ENCODE peak calls at places on chromosomes 12 and 14, in four cellular contexts. S is M059J, X is AG04450, D is CMK. Z is an unnamed sample.

GRCh38 chr14:64703393-64704144 is 655 bp upstream of the PLEKHG3 start:
- DNase-seq in S (no peak), X (no peak), D (no peak), Z (no peak)

GRCh38 chr14:75418779-75419768 is 8.7 kb upstream of the JDP2 start:
- DNase-seq in S (no peak), X (no peak), D (peak), Z (no peak)

GRCh38 chr14:53168786-53169185 is 15.7 kb upstream of the DDHD1 start:
- DNase-seq in S (no peak), X (no peak), D (no peak), Z (no peak)

GRCh38 chr12:34288963-34289345 is 266.7 kb downstream of the ALG10 start:
- DNase-seq in S (no peak), X (no peak), D (no peak), Z (peak)

GRCh38 chr12:100672075-100672592 is 98.7 kb downstream of the GAS2L3 start:
- DNase-seq in S (no peak), X (no peak), D (peak), Z (no peak)

GRCh38 chr12:95942106-95942531 is 295 bp downstream of the CCDC38 start:
- DNase-seq in S (peak), X (no peak), D (no peak), Z (no peak)

GRCh38 chr12:115934877-115935276 is 342.6 kb downstream of the MED13L start:
- DNase-seq in S (no peak), X (no peak), D (no peak), Z (no peak)

GRCh38 chr12:130063866-130064265 is 98.4 kb upstream of the FZD10 start:
- DNase-seq in S (no peak), X (no peak), D (no peak), Z (no peak)

GRCh38 chr14:55329999-55330710 is 58.9 kb downstream of the FBXO34 start:
- DNase-seq in S (peak), X (no peak), D (no peak), Z (no peak)

GRCh38 chr14:65949711-65950516 is 536.3 kb upstream of the CCDC196 start:
- DNase-seq in S (peak), X (no peak), D (no peak), Z (no peak)

GRCh38 chr12:77214136-77214535 is 148.8 kb upstream of the E2F7 start:
- DNase-seq in S (peak), X (peak), D (no peak), Z (no peak)

GRCh38 chr12:78120866-78121590 is 290.3 kb downstream of the NAV3 start:
- DNase-seq in S (peak), X (no peak), D (no peak), Z (no peak)

GRCh38 chr14:87888136-87888999 is 104.6 kb downstream of the GALC start:
- DNase-seq in S (no peak), X (no peak), D (no peak), Z (no peak)

GRCh38 chr12:20089077-20089476 is 279.3 kb upstream of the PDE3A start:
- DNase-seq in S (no peak), X (no peak), D (no peak), Z (no peak)

GRCh38 chr12:63129927-63130326 is 21.1 kb downstream of the AVPR1A start:
- DNase-seq in S (no peak), X (no peak), D (peak), Z (no peak)

GRCh38 chr12:49827351-49828099 is 688 bp downstream of the NCKAP5L start:
- DNase-seq in S (peak), X (no peak), D (peak), Z (peak)

GRCh38 chr12:998020-998874 is 7.2 kb downstream of the ERC1 start:
- DNase-seq in S (no peak), X (no peak), D (no peak), Z (no peak)

GRCh38 chr12:77339610-77340009 is 274.2 kb upstream of the E2F7 start:
- DNase-seq in S (peak), X (no peak), D (no peak), Z (no peak)

GRCh38 chr12:49867580-49868341 is 24.9 kb upstream of the BCDIN3D start:
- DNase-seq in S (peak), X (no peak), D (no peak), Z (no peak)

GRCh38 chr14:62031504-62031903 is 269.3 kb downstream of the SNAPC1 start:
- DNase-seq in S (peak), X (no peak), D (no peak), Z (no peak)

GRCh38 chr14:53683229-53683628 is 273.4 kb downstream of the BMP4 start:
- DNase-seq in S (no peak), X (no peak), D (no peak), Z (no peak)

GRCh38 chr14:33940561-33941011 is 10.3 kb downstream of the EGLN3 start:
- DNase-seq in S (peak), X (no peak), D (no peak), Z (no peak)

GRCh38 chr12:31387466-31387865 is 61.5 kb upstream of the SINHCAF start:
- DNase-seq in S (no peak), X (no peak), D (no peak), Z (no peak)

GRCh38 chr14:68598621-68599447 is 194.0 kb downstream of the ZFP36L1 start:
- DNase-seq in S (peak), X (peak), D (no peak), Z (no peak)

GRCh38 chr14:81557137-81557536 is 23.5 kb upstream of the SEL1L start:
- DNase-seq in S (no peak), X (no peak), D (no peak), Z (no peak)

GRCh38 chr14:95493503-95493902 is 22.9 kb downstream of the SYNE3 start:
- DNase-seq in S (no peak), X (no peak), D (no peak), Z (no peak)

GRCh38 chr12:70609739-70610491 is 27.3 kb downstream of the PTPRB start:
- DNase-seq in S (peak), X (no peak), D (no peak), Z (peak)

GRCh38 chr12:61311413-61311812 is 948.8 kb upstream of the USP15 start:
- DNase-seq in S (no peak), X (no peak), D (no peak), Z (no peak)

GRCh38 chr12:9367828-9368227 is 159.6 kb upstream of the PZP start:
- DNase-seq in S (no peak), X (no peak), D (no peak), Z (no peak)

GRCh38 chr14:56730468-56731145 is 79.7 kb downstream of the OTX2 start:
- DNase-seq in S (no peak), X (no peak), D (no peak), Z (no peak)

GRCh38 chr14:56995010-56995409 is 184.7 kb upstream of the OTX2 start:
- DNase-seq in S (no peak), X (no peak), D (no peak), Z (no peak)

GRCh38 chr14:101520621-101521305 is 40.5 kb upstream of the DIO3 start:
- DNase-seq in S (no peak), X (no peak), D (no peak), Z (no peak)

GRCh38 chr12:51663390-51663789 is 72.4 kb downstream of the SCN8A start:
- DNase-seq in S (no peak), X (no peak), D (no peak), Z (no peak)

Z was measured in natural killer cell treated with Interleukin-12 subunit alpha and Interleukin-12 subunit beta and Interleukin-15 and Interleukin-18, amount 100 ng/mL, for 72 hours.